ENCODE peak calls at places on chromosomes 13 and 19, in four cellular contexts. H, W, K and E are unnamed samples.

GRCh38 chr13:39105110-39105509 is 66.9 kb downstream of the NHLRC3 start:
- DNase-seq in W (no peak), H (no peak), K (no peak), E (no peak)

GRCh38 chr19:55088021-55088451 is 12.4 kb downstream of the EPS8L1 start:
- DNase-seq in H (no peak), W (no peak), K (no peak), E (no peak)

GRCh38 chr13:97306646-97307045 is 84.5 kb downstream of the MBNL2 start:
- DNase-seq in K (no peak), H (no peak), W (no peak), E (no peak)

GRCh38 chr19:33302175-33302973 is at the start of gene CEBPA:
- DNase-seq in K (peak), W (peak), H (peak), E (peak)

GRCh38 chr19:1237754-1238372 is at the start of gene CBARP:
- DNase-seq in K (no peak), H (no peak), W (peak), E (no peak)

GRCh38 chr13:29319451-29319850 is 276.0 kb downstream of the SLC7A1 start:
- DNase-seq in K (no peak), H (no peak), W (no peak), E (no peak)

GRCh38 chr19:23716792-23717191 is 29.8 kb upstream of the ZNF675 start:
- DNase-seq in W (no peak), H (no peak), K (no peak), E (no peak)

GRCh38 chr19:44603201-44603945 is 10.0 kb upstream of the IGSF23 start:
- DNase-seq in K (no peak), W (no peak), H (no peak), E (no peak)

GRCh38 chr19:6274756-6275155 is 5.0 kb downstream of the MLLT1 start:
- DNase-seq in W (no peak), K (no peak), H (no peak), E (no peak)

GRCh38 chr13:25922373-25922772 is 129.4 kb downstream of the SHISA2 start:
- DNase-seq in W (no peak), K (no peak), H (peak), E (no peak)

GRCh38 chr13:60158321-60158801 is 5.4 kb downstream of the DIAPH3 start:
- DNase-seq in K (no peak), H (no peak), W (no peak), E (no peak)

GRCh38 chr13:28486144-28486543 is 8.8 kb downstream of the FLT1 start:
- DNase-seq in W (no peak), H (no peak), K (no peak), E (no peak)

GRCh38 chr19:1231729-1232128 is 6.1 kb downstream of the CBARP start:
- DNase-seq in K (no peak), W (no peak), H (no peak), E (no peak)

GRCh38 chr19:14554382-14554812 is 17.5 kb downstream of the NDUFB7 start:
- DNase-seq in W (no peak), K (no peak), H (no peak), E (no peak)

GRCh38 chr19:12841094-12841493 is 2.8 kb downstream of the MAST1 start:
- DNase-seq in K (no peak), W (no peak), H (no peak), E (no peak)

GRCh38 chr19:12913871-12914690 is 5.0 kb downstream of the SYCE2 start:
- DNase-seq in K (no peak), W (no peak), H (peak), E (no peak)

GRCh38 chr19:58372311-58373133 is 8.3 kb downstream of the ZNF837 start:
- DNase-seq in H (no peak), K (no peak), W (peak), E (no peak)

GRCh38 chr13:32988588-32989256 is 27.5 kb upstream of the KL start:
- DNase-seq in K (no peak), H (no peak), W (no peak), E (no peak)

GRCh38 chr19:5186293-5187050 is 154.1 kb downstream of the PTPRS start:
- DNase-seq in K (no peak), H (no peak), W (no peak), E (no peak)

GRCh38 chr13:30802953-30803478 is 67.7 kb downstream of the ALOX5AP start:
- DNase-seq in W (peak), H (peak), K (peak), E (peak)

GRCh38 chr19:12733369-12733896 is 1.1 kb downstream of the TRIR start:
- DNase-seq in K (no peak), W (no peak), H (no peak), E (peak)

GRCh38 chr13:21435710-21436151 is 23.4 kb downstream of the ZDHHC20 start:
- DNase-seq in H (peak), W (peak), K (peak), E (peak)

GRCh38 chr19:31676271-31677004 is 327.2 kb upstream of the TSHZ3 start:
- DNase-seq in W (no peak), K (no peak), H (no peak), E (no peak)

GRCh38 chr13:27371932-27372331 is 52.5 kb upstream of the GTF3A start:
- DNase-seq in K (no peak), H (no peak), W (no peak), E (no peak)

GRCh38 chr13:114259974-114260373 is 21.4 kb upstream of the UPF3A start:
- DNase-seq in K (no peak), H (no peak), W (no peak), E (no peak)

GRCh38 chr13:51895906-51896888 is 34.4 kb downstream of the CCDC70 start:
- DNase-seq in H (peak), W (peak), K (peak), E (peak)

GRCh38 chr19:590396-590745 is 690 bp downstream of the HCN2 start:
- DNase-seq in K (no peak), W (no peak), H (no peak), E (peak)